ENCODE peak calls at places on chromosomes 4 and X, in ten cellular contexts. One of them, this sample, is unnamed.

GRCh38 chrX:80412042-80412441 is 8.2 kb upstream of the TENT5D start:
- DNase-seq in NB4: no peak
- DNase-seq in left cardiac atrium: no peak
- DNase-seq in non-pigmented ciliary epithelial cell: no peak
- DNase-seq in GM23338: no peak
- DNase-seq in LoVo: no peak
- DNase-seq in T-helper 1 cell: no peak
- DNase-seq in stimulated activated CD4-positive, alpha-beta T cell treated with anti-CD3 and anti-CD28 coated beads, Interleukin-2, amount 100 ng/mL, for 24 hours: no peak
- DNase-seq in GM23248: no peak
- DNase-seq in GM13977: no peak
- DNase-seq in this sample: no peak

GRCh38 chrX:3699841-3700381 is 13.5 kb downstream of the PRKX start:
- DNase-seq in GM23338: no peak
- DNase-seq in stimulated activated CD4-positive, alpha-beta T cell treated with anti-CD3 and anti-CD28 coated beads, Interleukin-2, amount 100 ng/mL, for 24 hours: no peak
- DNase-seq in T-helper 1 cell: peak; percentile 44
- DNase-seq in LoVo: no peak
- DNase-seq in NB4: peak; percentile 33
- DNase-seq in GM23248: peak; percentile 30
- DNase-seq in GM13977: peak; percentile 47
- DNase-seq in left cardiac atrium: no peak
- DNase-seq in non-pigmented ciliary epithelial cell: no peak
- DNase-seq in this sample: no peak

GRCh38 chr4:94698187-94698586 is 59.6 kb upstream of the BMPR1B start:
- DNase-seq in GM23338: no peak
- DNase-seq in GM13977: no peak
- DNase-seq in NB4: no peak
- DNase-seq in T-helper 1 cell: no peak
- DNase-seq in LoVo: no peak
- DNase-seq in left cardiac atrium: no peak
- DNase-seq in non-pigmented ciliary epithelial cell: no peak
- DNase-seq in stimulated activated CD4-positive, alpha-beta T cell treated with anti-CD3 and anti-CD28 coated beads, Interleukin-2, amount 100 ng/mL, for 24 hours: no peak
- DNase-seq in GM23248: no peak
- DNase-seq in this sample: no peak

GRCh38 chrX:40996886-40997530 is 88.2 kb upstream of the USP9X start:
- DNase-seq in GM23338: peak; percentile 74
- DNase-seq in GM13977: peak; percentile 28
- DNase-seq in NB4: peak; percentile 93
- DNase-seq in GM23248: peak; percentile 66
- DNase-seq in stimulated activated CD4-positive, alpha-beta T cell treated with anti-CD3 and anti-CD28 coated beads, Interleukin-2, amount 100 ng/mL, for 24 hours: no peak
- DNase-seq in LoVo: peak; percentile 2
- DNase-seq in non-pigmented ciliary epithelial cell: peak; percentile 47
- DNase-seq in left cardiac atrium: no peak
- DNase-seq in T-helper 1 cell: no peak
- DNase-seq in this sample: no peak

GRCh38 chr4:23033796-23034195 is 341.1 kb downstream of the GBA3 start:
- DNase-seq in GM13977: no peak
- DNase-seq in T-helper 1 cell: no peak
- DNase-seq in stimulated activated CD4-positive, alpha-beta T cell treated with anti-CD3 and anti-CD28 coated beads, Interleukin-2, amount 100 ng/mL, for 24 hours: no peak
- DNase-seq in NB4: no peak
- DNase-seq in GM23248: peak; percentile 34
- DNase-seq in GM23338: peak; percentile 39
- DNase-seq in LoVo: no peak
- DNase-seq in non-pigmented ciliary epithelial cell: no peak
- DNase-seq in left cardiac atrium: no peak
- DNase-seq in this sample: no peak

GRCh38 chr4:76984788-76985211 is 35.2 kb downstream of the SEPTIN11 start:
- DNase-seq in left cardiac atrium: peak; percentile 56
- DNase-seq in GM13977: no peak
- DNase-seq in NB4: no peak
- DNase-seq in GM23338: no peak
- DNase-seq in stimulated activated CD4-positive, alpha-beta T cell treated with anti-CD3 and anti-CD28 coated beads, Interleukin-2, amount 100 ng/mL, for 24 hours: no peak
- DNase-seq in GM23248: peak; percentile 99
- DNase-seq in T-helper 1 cell: no peak
- DNase-seq in non-pigmented ciliary epithelial cell: peak; percentile 100
- DNase-seq in LoVo: no peak
- DNase-seq in this sample: no peak

GRCh38 chr4:105666693-105667092 is 41.8 kb downstream of the INTS12 start:
- DNase-seq in GM13977: peak; percentile 36
- DNase-seq in stimulated activated CD4-positive, alpha-beta T cell treated with anti-CD3 and anti-CD28 coated beads, Interleukin-2, amount 100 ng/mL, for 24 hours: no peak
- DNase-seq in T-helper 1 cell: no peak
- DNase-seq in NB4: peak; percentile 37
- DNase-seq in non-pigmented ciliary epithelial cell: no peak
- DNase-seq in GM23248: peak; percentile 46
- DNase-seq in left cardiac atrium: no peak
- DNase-seq in GM23338: peak; percentile 47
- DNase-seq in LoVo: peak; percentile 22
- DNase-seq in this sample: peak; percentile 28

GRCh38 chr4:113979157-113979972 is at the start of gene ARSJ:
- DNase-seq in stimulated activated CD4-positive, alpha-beta T cell treated with anti-CD3 and anti-CD28 coated beads, Interleukin-2, amount 100 ng/mL, for 24 hours: peak; percentile 52
- DNase-seq in GM23338: peak; percentile 80
- DNase-seq in non-pigmented ciliary epithelial cell: peak; percentile 42
- DNase-seq in left cardiac atrium: peak; percentile 66
- DNase-seq in T-helper 1 cell: no peak
- DNase-seq in GM13977: peak; percentile 38
- DNase-seq in LoVo: peak; percentile 63
- DNase-seq in GM23248: peak; percentile 91
- DNase-seq in NB4: no peak
- DNase-seq in this sample: peak; percentile 17

GRCh38 chr4:28238756-28239155 is 1378.1 kb downstream of the STIM2 start:
- DNase-seq in T-helper 1 cell: no peak
- DNase-seq in left cardiac atrium: no peak
- DNase-seq in GM13977: no peak
- DNase-seq in non-pigmented ciliary epithelial cell: no peak
- DNase-seq in GM23248: no peak
- DNase-seq in LoVo: no peak
- DNase-seq in stimulated activated CD4-positive, alpha-beta T cell treated with anti-CD3 and anti-CD28 coated beads, Interleukin-2, amount 100 ng/mL, for 24 hours: no peak
- DNase-seq in NB4: no peak
- DNase-seq in GM23338: no peak
- DNase-seq in this sample: no peak

GRCh38 chr4:107599841-107600240 is 120.2 kb downstream of the PAPSS1 start:
- DNase-seq in LoVo: no peak
- DNase-seq in stimulated activated CD4-positive, alpha-beta T cell treated with anti-CD3 and anti-CD28 coated beads, Interleukin-2, amount 100 ng/mL, for 24 hours: no peak
- DNase-seq in T-helper 1 cell: no peak
- DNase-seq in left cardiac atrium: no peak
- DNase-seq in GM23338: no peak
- DNase-seq in non-pigmented ciliary epithelial cell: no peak
- DNase-seq in GM13977: no peak
- DNase-seq in GM23248: peak; percentile 13
- DNase-seq in NB4: no peak
- DNase-seq in this sample: no peak

GRCh38 chrX:153924149-153924861 is 1.8 kb downstream of the ARHGAP4 start:
- DNase-seq in NB4: peak; percentile 87
- DNase-seq in left cardiac atrium: peak; percentile 59
- DNase-seq in GM13977: peak; percentile 57
- DNase-seq in T-helper 1 cell: peak; percentile 63
- DNase-seq in stimulated activated CD4-positive, alpha-beta T cell treated with anti-CD3 and anti-CD28 coated beads, Interleukin-2, amount 100 ng/mL, for 24 hours: no peak
- DNase-seq in LoVo: no peak
- DNase-seq in GM23338: peak; percentile 41
- DNase-seq in GM23248: peak; percentile 60
- DNase-seq in non-pigmented ciliary epithelial cell: no peak
- DNase-seq in this sample: no peak

GRCh38 chr4:155759372-155760252 is 791 bp downstream of the GUCY1B1 start:
- DNase-seq in GM13977: peak; percentile 54
- DNase-seq in non-pigmented ciliary epithelial cell: no peak
- DNase-seq in LoVo: no peak
- DNase-seq in NB4: peak; percentile 1
- DNase-seq in left cardiac atrium: peak; percentile 81
- DNase-seq in GM23248: peak; percentile 44
- DNase-seq in T-helper 1 cell: no peak
- DNase-seq in stimulated activated CD4-positive, alpha-beta T cell treated with anti-CD3 and anti-CD28 coated beads, Interleukin-2, amount 100 ng/mL, for 24 hours: peak; percentile 14
- DNase-seq in GM23338: peak; percentile 58
- DNase-seq in this sample: peak; percentile 73

This sample was measured in GM10248.